ENCODE peak calls at places on chromosomes 5 and 9, in four cellular contexts. F, B, O and S are unnamed samples.

GRCh38 chr5:43602456-43602817 is 543 bp upstream of the NNT start:
- DNase-seq in F (peak; percentile 53), B (no peak), O (peak; percentile 48), S (peak; percentile 52)

GRCh38 chr9:70601000-70601929 is 186.8 kb upstream of the KLF9 start:
- DNase-seq in F (peak; percentile 88), B (no peak), O (peak; percentile 96), S (no peak)

GRCh38 chr5:129591508-129592160 is 131.5 kb downstream of the ADAMTS19 start:
- DNase-seq in F (peak; percentile 60), B (no peak), O (no peak), S (no peak)

GRCh38 chr5:73272351-73272750 is 99.4 kb downstream of the TMEM174 start:
- DNase-seq in F (peak; percentile 38), B (no peak), O (no peak), S (no peak)

GRCh38 chr5:57335092-57335491 is 147.5 kb downstream of the ACTBL2 start:
- DNase-seq in F (peak; percentile 82), B (no peak), O (peak; percentile 80), S (no peak)

GRCh38 chr9:92714787-92715487 is 45.0 kb upstream of the IPPK start:
- DNase-seq in F (no peak), B (no peak), O (no peak), S (no peak)

GRCh38 chr9:137955224-137955570 is 77.6 kb downstream of the CACNA1B start:
- DNase-seq in F (no peak), B (no peak), O (no peak), S (no peak)

GRCh38 chr5:168844566-168845296 is 265.6 kb upstream of the PANK3 start:
- DNase-seq in F (no peak), B (no peak), O (no peak), S (no peak)

GRCh38 chr9:83707518-83707767 is 315 bp downstream of the UBQLN1 start:
- DNase-seq in F (peak; percentile 87), B (no peak), O (peak; percentile 84), S (no peak)

GRCh38 chr5:62931551-62931950 is 352.9 kb downstream of the LRRC70 start:
- DNase-seq in F (peak; percentile 34), B (no peak), O (no peak), S (no peak)

GRCh38 chr5:90956511-90956910 is 397.9 kb downstream of the ADGRV1 start:
- DNase-seq in F (no peak), B (no peak), O (no peak), S (no peak)

GRCh38 chr5:94025788-94026473 is 284.5 kb upstream of the POU5F2 start:
- DNase-seq in F (no peak), B (no peak), O (no peak), S (no peak)